ENCODE peak calls at places on chromosomes 3 and 15, in six cellular contexts. G is thoracic aorta, R is tibial nerve, J is body of pancreas, K is AG04450, L is Panc1. H is an unnamed sample.

GRCh38 chr3:29427266-29428103 is 146.6 kb downstream of the RBMS3 start:
- DNase-seq in R (no peak), J (no peak), L (no peak), G (no peak), K (no peak), H (no peak)

GRCh38 chr3:156211583-156211982 is 91.2 kb downstream of the KCNAB1 start:
- DNase-seq in R (no peak), K (no peak), G (no peak), J (no peak), L (no peak), H (no peak)

GRCh38 chr3:104951426-104951825 is 415.3 kb upstream of the ALCAM start:
- DNase-seq in G (no peak), L (no peak), R (no peak), J (no peak), K (no peak), H (no peak)

GRCh38 chr15:76056931-76057330 is 2.9 kb upstream of the TMEM266 start:
- DNase-seq in K (no peak), J (no peak), G (no peak), L (no peak), R (no peak), H (peak)

GRCh38 chr15:74957301-74958035 is 896 bp upstream of the RPP25 start:
- DNase-seq in L (no peak), K (no peak), J (no peak), G (no peak), R (no peak), H (no peak)

GRCh38 chr15:73991260-73991659 is 835 bp downstream of the STOML1 start:
- DNase-seq in R (peak), K (no peak), J (peak), L (no peak), G (peak), H (no peak)

GRCh38 chr3:72336821-72337479 is 511.3 kb downstream of the SHQ1 start:
- DNase-seq in K (no peak), J (peak), R (peak), L (no peak), G (no peak), H (no peak)

GRCh38 chr3:13414040-13414729 is 5.9 kb downstream of the NUP210 start:
- DNase-seq in J (peak), K (no peak), L (no peak), G (no peak), R (no peak), H (peak)

GRCh38 chr15:74438206-74438605 is 4.4 kb upstream of the SEMA7A start:
- DNase-seq in J (no peak), L (no peak), K (no peak), G (no peak), R (no peak), H (no peak)

GRCh38 chr3:38562467-38562925 is 66.4 kb downstream of the EXOG start:
- DNase-seq in G (no peak), R (no peak), J (no peak), L (no peak), K (no peak), H (no peak)

GRCh38 chr3:58679451-58679850 is 12.9 kb upstream of the FAM3D start:
- DNase-seq in R (no peak), L (no peak), J (no peak), G (no peak), K (no peak), H (no peak)

GRCh38 chr3:15645740-15646490 is 44.4 kb downstream of the BTD start:
- DNase-seq in K (no peak), R (no peak), J (no peak), L (peak), G (peak), H (no peak)
- H3K4me3 ChIP-seq in K (no peak), R (no peak), J (no peak), L (peak), G (peak), H (no peak)

DNA sequence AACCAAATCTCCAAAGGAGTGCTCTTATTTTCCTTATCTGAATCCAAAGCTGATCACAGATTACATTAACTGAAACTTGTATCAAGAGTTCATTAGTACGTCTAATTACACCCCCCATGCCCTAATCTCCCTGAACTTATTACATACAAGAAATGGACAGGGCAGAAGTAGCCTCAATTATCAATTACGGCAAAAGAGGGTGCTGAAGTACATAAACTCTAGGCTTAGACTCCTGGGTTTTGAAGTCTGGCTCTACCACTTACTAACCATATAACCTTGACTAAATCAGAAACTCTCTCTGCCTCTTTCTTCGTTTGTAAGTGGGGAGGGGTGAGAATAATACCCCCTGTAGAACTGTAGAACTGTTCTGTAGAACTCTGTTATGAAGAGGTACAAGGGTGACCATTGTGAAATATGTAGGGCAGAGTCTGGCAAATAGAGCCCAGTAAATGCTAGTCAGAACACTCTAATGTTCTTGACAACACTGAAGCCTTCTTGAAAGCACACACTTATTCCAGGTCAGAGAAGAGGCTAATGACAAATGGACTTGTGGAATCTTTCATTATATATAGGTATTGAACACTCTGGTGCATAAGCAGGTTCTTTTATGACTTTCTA is 19.6 kb upstream of the OR5K4 start:
- DNase-seq in G (no peak), R (no peak), L (no peak), K (no peak), J (peak), H (no peak)
- TF ChIP-seq CTCF in G (no peak), R (no peak), L (no peak), K (peak), J (peak), H (no peak)

GRCh38 chr3:112120485-112120836 is 12.6 kb downstream of the GCSAM start:
- DNase-seq in R (no peak), J (no peak), G (no peak), K (no peak), L (no peak), H (peak)
- H3K4me3 ChIP-seq in R (no peak), J (no peak), G (no peak), K (no peak), L (no peak), H (no peak)

GRCh38 chr15:35545316-35545824 is 595 bp downstream of the DPH6 start:
- DNase-seq in J (peak), K (peak), L (peak), G (no peak), R (no peak), H (peak)

GRCh38 chr15:35546581-35547381 is 816 bp upstream of the DPH6 start:
- DNase-seq in R (no peak), J (no peak), L (no peak), G (no peak), K (no peak), H (no peak)

GRCh38 chr15:35548435-35548834 is 2.5 kb upstream of the DPH6 start:
- DNase-seq in G (no peak), J (no peak), L (no peak), K (no peak), R (no peak), H (no peak)

GRCh38 chr15:35547775-35548364 is 1.9 kb upstream of the DPH6 start:
- DNase-seq in J (no peak), G (no peak), L (no peak), K (no peak), R (no peak), H (no peak)

DNA sequence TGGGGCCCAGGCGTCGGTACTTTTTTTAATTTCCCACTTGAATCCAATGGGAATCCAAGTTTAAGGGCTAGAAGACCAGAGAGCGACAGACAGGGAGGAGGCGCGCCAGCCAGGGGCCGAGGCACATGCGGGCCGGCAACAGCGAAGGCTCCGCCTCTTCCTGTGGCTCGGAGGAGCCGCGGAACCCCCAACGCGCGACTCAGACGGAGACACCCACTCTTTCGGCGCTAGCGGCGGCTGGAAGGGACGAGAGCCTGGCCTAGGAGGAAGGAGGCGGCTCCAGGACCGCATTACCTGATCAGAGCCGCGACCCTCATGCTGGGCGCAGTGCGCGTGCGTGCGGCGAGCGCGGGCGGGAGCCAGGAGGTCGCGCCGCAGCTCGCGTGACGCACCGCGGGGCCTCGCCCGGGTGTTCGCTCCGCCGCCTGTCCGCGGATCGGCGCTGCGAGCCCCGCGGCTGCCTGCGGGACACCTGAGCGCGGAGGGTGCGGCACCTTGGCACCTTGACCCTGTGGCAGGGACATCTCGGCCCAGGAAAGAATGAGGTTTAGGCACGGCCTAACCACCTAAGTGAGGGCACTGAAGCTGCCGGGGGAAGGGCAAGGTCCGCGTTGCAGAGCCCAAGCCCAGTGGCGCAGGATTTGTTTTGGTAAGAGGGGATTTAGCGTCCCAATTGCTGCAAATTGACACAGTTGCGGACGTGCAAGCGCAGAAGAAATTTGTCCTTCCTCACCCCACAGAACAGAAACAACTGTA is at the start of gene DPH6:
- DNase-seq in G (peak), K (peak), J (peak), L (peak), R (peak), H (peak)
- TF ChIP-seq CTCF in G (no peak), K (no peak), J (peak), L (no peak), R (peak), H (no peak)

H was measured in GM12864.